ENCODE peak calls at places on chromosomes 16 and 17, in five cellular contexts. J is bronchial epithelial cell, Q is OCI-LY7, U is IMR-90, G is choroid plexus epithelial cell. R is an unnamed sample.

GRCh38 chr17:55134486-55135157 is 130.1 kb upstream of the HLF start:
- DNase-seq in J (peak), Q (no peak), U (peak), G (peak), R (no peak)

GRCh38 chr17:47935961-47936360 is 5.4 kb upstream of the PNPO start:
- DNase-seq in J (peak), Q (no peak), U (peak), G (peak), R (no peak)

GRCh38 chr17:17258011-17258410 is 21.0 kb upstream of the FLCN start:
- DNase-seq in J (no peak), Q (no peak), U (no peak), G (no peak), R (no peak)

GRCh38 chr17:15076991-15077663 is 188.0 kb downstream of the PMP22 start:
- DNase-seq in J (no peak), Q (no peak), U (no peak), G (no peak), R (no peak)

GRCh38 chr16:51359141-51359960 is 208.3 kb upstream of the SALL1 start:
- DNase-seq in J (no peak), Q (no peak), U (peak), G (no peak), R (no peak)

GRCh38 chr17:74763565-74764387 is 12.4 kb downstream of the NAT9 start:
- DNase-seq in J (no peak), Q (no peak), U (no peak), G (no peak), R (no peak)

GRCh38 chr16:90020838-90021382 is 1.7 kb upstream of the DBNDD1 start:
- DNase-seq in J (no peak), Q (peak), U (peak), G (peak), R (no peak)

GRCh38 chr17:79905832-79906231 is 66.6 kb upstream of the CBX4 start:
- DNase-seq in J (peak), Q (no peak), U (no peak), G (peak), R (no peak)

GRCh38 chr16:19113577-19114358 is at the start of gene ITPRIPL2:
- DNase-seq in J (peak), Q (no peak), U (peak), G (peak), R (no peak)

GRCh38 chr17:74806334-74806733 is 30.2 kb upstream of the NAT9 start:
- DNase-seq in J (no peak), Q (no peak), U (no peak), G (no peak), R (no peak)

GRCh38 chr17:61669522-61669921 is 78.5 kb upstream of the NACA2 start:
- DNase-seq in J (no peak), Q (no peak), U (no peak), G (no peak), R (no peak)

GRCh38 chr17:63345598-63345997 is 100.5 kb downstream of the CYB561 start:
- DNase-seq in J (no peak), Q (no peak), U (peak), G (no peak), R (no peak)

GRCh38 chr17:57676543-57676942 is 68.6 kb downstream of the CCDC182 start:
- DNase-seq in J (no peak), Q (no peak), U (no peak), G (no peak), R (no peak)

GRCh38 chr16:56311208-56312027 is 113.9 kb downstream of the AMFR start:
- DNase-seq in J (no peak), Q (peak), U (no peak), G (no peak), R (no peak)
- TF ChIP-seq CTCF in J (no peak), Q (peak), U (no peak), G (peak), R (no peak)

GRCh38 chr17:27631897-27632725 is 1.1 kb downstream of the LGALS9 start:
- DNase-seq in J (no peak), Q (no peak), U (no peak), G (no peak), R (no peak)
- TF ChIP-seq CTCF in J (no peak), Q (no peak), U (no peak), G (no peak), R (no peak)

GRCh38 chr16:84340305-84341040 is 27.9 kb upstream of the ATP2C2 start:
- DNase-seq in J (peak), Q (no peak), U (no peak), G (peak), R (no peak)
- TF ChIP-seq CTCF in J (peak), Q (no peak), U (no peak), G (no peak), R (no peak)

GRCh38 chr16:13950821-13951547 is 31.0 kb downstream of the ERCC4 start:
- DNase-seq in J (no peak), Q (no peak), U (no peak), G (no peak), R (no peak)
- TF ChIP-seq CTCF in J (no peak), Q (no peak), U (no peak), G (no peak), R (no peak)

GRCh38 chr17:50213026-50214015 is 11.9 kb upstream of the COL1A1 start:
- DNase-seq in J (no peak), Q (peak), U (peak), G (no peak), R (peak)
- TF ChIP-seq CTCF in J (no peak), Q (peak), U (peak), G (no peak), R (no peak)

GRCh38 chr16:680967-681745 is 946 bp downstream of the STUB1 start:
- DNase-seq in J (peak), Q (peak), U (peak), G (peak), R (no peak)

GRCh38 chr16:683396-684066 is 603 bp downstream of the JMJD8 start:
- DNase-seq in J (no peak), Q (no peak), U (no peak), G (no peak), R (no peak)

GRCh38 chr16:684067-684794 is at the start of gene JMJD8:
- DNase-seq in J (peak), Q (peak), U (peak), G (peak), R (peak)

GRCh38 chr16:681746-682427 is 1.7 kb downstream of the STUB1 start:
- DNase-seq in J (no peak), Q (no peak), U (no peak), G (peak), R (no peak)

GRCh38 chr16:682493-683395 is 1.4 kb downstream of the JMJD8 start:
- DNase-seq in J (no peak), Q (no peak), U (no peak), G (no peak), R (no peak)
- TF ChIP-seq CTCF in J (no peak), Q (no peak), U (no peak), G (no peak), R (no peak)

DNA sequence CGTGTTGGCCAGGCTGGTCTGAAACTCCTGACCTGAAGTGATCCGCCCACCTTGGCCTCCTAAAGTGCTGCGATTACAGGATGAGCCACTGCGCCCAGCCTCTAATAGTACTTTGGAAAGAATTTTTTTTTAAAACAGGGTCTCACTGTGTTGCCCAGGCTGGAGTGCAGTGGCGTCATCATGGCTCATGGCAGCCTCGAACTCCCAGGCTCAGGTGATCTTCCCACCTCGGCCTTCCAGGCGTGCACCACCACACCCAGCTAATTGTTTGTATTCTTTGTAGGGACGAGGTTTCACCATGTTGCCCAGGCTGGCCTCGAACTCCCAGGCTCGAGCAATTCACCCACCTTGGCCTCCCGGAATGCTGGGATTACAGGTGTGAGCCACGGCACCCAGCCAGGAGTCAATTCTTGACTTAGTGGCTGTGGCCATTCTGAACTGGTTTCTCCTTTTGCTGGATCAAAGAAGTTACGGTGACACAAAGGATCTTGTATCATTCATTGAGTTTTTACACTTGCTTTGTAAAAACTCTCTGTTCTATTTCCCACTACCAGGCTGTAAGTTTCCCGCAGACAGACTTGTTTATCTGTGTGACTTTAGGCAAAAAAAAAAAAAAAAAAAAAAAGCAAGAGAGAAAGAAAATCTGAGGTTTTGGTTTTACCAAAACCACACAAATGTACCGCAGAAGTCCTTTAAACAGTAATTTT is 12.7 kb upstream of the COTL1 start:
- DNase-seq in J (no peak), Q (no peak), U (no peak), G (no peak), R (no peak)
- TF ChIP-seq CTCF in J (no peak), Q (no peak), U (no peak), G (no peak), R (no peak)

R was measured in activated CD8-positive, alpha-beta T cell treated with anti-CD3 and anti-CD28 coated beads for 36 hours.